ENCODE peak calls at places on chromosomes 13 and 19, in ten cellular contexts. One of them, this sample, is unnamed. For H3K36me3, the result is how much of the 10 kb centered on the place peaks cover.

GRCh38 chr13:59391696-59392095 is 772.0 kb downstream of the DIAPH3 start:
- DNase-seq in lower lobe of right lung: no peak
- DNase-seq in brain microvascular endothelial cell: peak
- DNase-seq in tibial artery: peak
- DNase-seq in CD8-positive, alpha-beta T cell: peak
- DNase-seq in left lung: peak
- DNase-seq in breast epithelium: no peak
- DNase-seq in ascending aorta: no peak
- DNase-seq in SK-N-SH: peak
- DNase-seq in heart left ventricle: peak
- DNase-seq in this sample: no peak

GRCh38 chr19:3981736-3982681 is 3.3 kb downstream of the EEF2 start:
- DNase-seq in lower lobe of right lung: no peak
- DNase-seq in brain microvascular endothelial cell: no peak
- DNase-seq in tibial artery: no peak
- DNase-seq in CD8-positive, alpha-beta T cell: no peak
- DNase-seq in left lung: no peak
- DNase-seq in breast epithelium: no peak
- DNase-seq in ascending aorta: no peak
- DNase-seq in SK-N-SH: peak
- DNase-seq in heart left ventricle: peak
- DNase-seq in this sample: no peak

GRCh38 chr13:99553033-99553432 is 51.8 kb downstream of the TM9SF2 start:
- DNase-seq in lower lobe of right lung: no peak
- DNase-seq in brain microvascular endothelial cell: no peak
- DNase-seq in tibial artery: no peak
- DNase-seq in CD8-positive, alpha-beta T cell: no peak
- DNase-seq in left lung: no peak
- DNase-seq in breast epithelium: no peak
- DNase-seq in ascending aorta: no peak
- DNase-seq in SK-N-SH: no peak
- DNase-seq in heart left ventricle: no peak
- DNase-seq in this sample: no peak

GRCh38 chr13:111319521-111319920 is 921 bp upstream of the TEX29 start:
- DNase-seq in lower lobe of right lung: no peak
- DNase-seq in brain microvascular endothelial cell: no peak
- DNase-seq in tibial artery: no peak
- DNase-seq in CD8-positive, alpha-beta T cell: no peak
- DNase-seq in left lung: no peak
- DNase-seq in breast epithelium: no peak
- DNase-seq in ascending aorta: peak
- DNase-seq in SK-N-SH: no peak
- DNase-seq in heart left ventricle: no peak
- DNase-seq in this sample: no peak

GRCh38 chr13:49586717-49587116 is 1.4 kb upstream of the RCBTB1 start:
- DNase-seq in lower lobe of right lung: no peak
- DNase-seq in brain microvascular endothelial cell: no peak
- DNase-seq in tibial artery: no peak
- DNase-seq in CD8-positive, alpha-beta T cell: no peak
- DNase-seq in left lung: no peak
- DNase-seq in breast epithelium: no peak
- DNase-seq in ascending aorta: no peak
- DNase-seq in SK-N-SH: no peak
- DNase-seq in heart left ventricle: no peak
- DNase-seq in this sample: no peak

GRCh38 chr13:50152655-50153309 is 137.5 kb downstream of the KCNRG start:
- DNase-seq in lower lobe of right lung: no peak
- DNase-seq in brain microvascular endothelial cell: no peak
- DNase-seq in tibial artery: no peak
- DNase-seq in CD8-positive, alpha-beta T cell: no peak
- DNase-seq in left lung: no peak
- DNase-seq in breast epithelium: no peak
- DNase-seq in ascending aorta: no peak
- DNase-seq in SK-N-SH: no peak
- DNase-seq in heart left ventricle: no peak
- DNase-seq in this sample: no peak

GRCh38 chr13:98171806-98172569 is 5.1 kb downstream of the RNF113B start:
- DNase-seq in lower lobe of right lung: no peak
- DNase-seq in brain microvascular endothelial cell: peak
- DNase-seq in tibial artery: peak
- DNase-seq in CD8-positive, alpha-beta T cell: no peak
- DNase-seq in left lung: peak
- DNase-seq in breast epithelium: no peak
- DNase-seq in ascending aorta: no peak
- DNase-seq in SK-N-SH: peak
- DNase-seq in heart left ventricle: peak
- DNase-seq in this sample: no peak

GRCh38 chr19:35718345-35719041 is 690 bp downstream of the KMT2B start:
- DNase-seq in lower lobe of right lung: peak
- DNase-seq in brain microvascular endothelial cell: no peak
- DNase-seq in tibial artery: no peak
- DNase-seq in CD8-positive, alpha-beta T cell: peak
- DNase-seq in left lung: peak
- DNase-seq in breast epithelium: no peak
- DNase-seq in ascending aorta: peak
- DNase-seq in SK-N-SH: peak
- DNase-seq in heart left ventricle: no peak
- DNase-seq in this sample: peak

GRCh38 chr13:105702441-105702840 is 833.0 kb downstream of the EFNB2 start:
- DNase-seq in lower lobe of right lung: no peak
- DNase-seq in brain microvascular endothelial cell: no peak
- DNase-seq in tibial artery: no peak
- DNase-seq in CD8-positive, alpha-beta T cell: no peak
- DNase-seq in left lung: no peak
- DNase-seq in breast epithelium: no peak
- DNase-seq in ascending aorta: no peak
- DNase-seq in SK-N-SH: no peak
- DNase-seq in heart left ventricle: no peak
- DNase-seq in this sample: no peak

GRCh38 chr13:41019027-41019487 is at the start of gene ELF1:
- DNase-seq in lower lobe of right lung: peak
- DNase-seq in brain microvascular endothelial cell: peak
- DNase-seq in tibial artery: peak
- DNase-seq in CD8-positive, alpha-beta T cell: peak
- DNase-seq in left lung: peak
- DNase-seq in breast epithelium: no peak
- DNase-seq in ascending aorta: peak
- DNase-seq in SK-N-SH: no peak
- DNase-seq in heart left ventricle: peak
- DNase-seq in this sample: no peak

GRCh38 chr19:4425531-4425930 is 23.1 kb downstream of the CHAF1A start:
- DNase-seq in lower lobe of right lung: no peak
- DNase-seq in brain microvascular endothelial cell: peak
- DNase-seq in tibial artery: no peak
- DNase-seq in CD8-positive, alpha-beta T cell: no peak
- DNase-seq in left lung: no peak
- DNase-seq in breast epithelium: no peak
- DNase-seq in ascending aorta: no peak
- DNase-seq in SK-N-SH: no peak
- DNase-seq in heart left ventricle: no peak
- DNase-seq in this sample: no peak

GRCh38 chr13:51935326-51936171 is 73.8 kb downstream of the CCDC70 start:
- DNase-seq in lower lobe of right lung: no peak
- DNase-seq in brain microvascular endothelial cell: no peak
- DNase-seq in tibial artery: no peak
- DNase-seq in CD8-positive, alpha-beta T cell: no peak
- DNase-seq in left lung: no peak
- DNase-seq in breast epithelium: no peak
- DNase-seq in ascending aorta: no peak
- DNase-seq in SK-N-SH: peak
- DNase-seq in heart left ventricle: no peak
- DNase-seq in this sample: no peak

GRCh38 chr13:110561335-110562033 is at the start of gene RAB20:
- DNase-seq in lower lobe of right lung: peak
- DNase-seq in brain microvascular endothelial cell: peak
- DNase-seq in tibial artery: peak
- DNase-seq in CD8-positive, alpha-beta T cell: peak
- DNase-seq in left lung: peak
- DNase-seq in breast epithelium: peak
- DNase-seq in ascending aorta: peak
- DNase-seq in SK-N-SH: peak
- DNase-seq in heart left ventricle: peak
- DNase-seq in this sample: peak

GRCh38 chr13:27476943-27477681 is 26.7 kb upstream of the MTIF3 start:
- DNase-seq in lower lobe of right lung: no peak
- DNase-seq in brain microvascular endothelial cell: peak
- DNase-seq in tibial artery: no peak
- DNase-seq in CD8-positive, alpha-beta T cell: no peak
- DNase-seq in left lung: no peak
- DNase-seq in breast epithelium: peak
- DNase-seq in ascending aorta: no peak
- DNase-seq in SK-N-SH: no peak
- DNase-seq in heart left ventricle: no peak
- DNase-seq in this sample: no peak
- TF ChIP-seq CTCF in lower lobe of right lung: no peak
- TF ChIP-seq CTCF in brain microvascular endothelial cell: peak
- TF ChIP-seq CTCF in tibial artery: no peak
- TF ChIP-seq CTCF in CD8-positive, alpha-beta T cell: no peak
- TF ChIP-seq CTCF in left lung: no peak
- TF ChIP-seq CTCF in breast epithelium: no peak
- TF ChIP-seq CTCF in ascending aorta: no peak
- TF ChIP-seq CTCF in SK-N-SH: no peak
- TF ChIP-seq CTCF in heart left ventricle: no peak
- TF ChIP-seq CTCF in this sample: no peak

GRCh38 chr13:114088234-114088633 is 44.2 kb downstream of the RASA3 start:
- DNase-seq in lower lobe of right lung: no peak
- DNase-seq in brain microvascular endothelial cell: no peak
- DNase-seq in tibial artery: no peak
- DNase-seq in CD8-positive, alpha-beta T cell: no peak
- DNase-seq in left lung: no peak
- DNase-seq in breast epithelium: peak
- DNase-seq in ascending aorta: no peak
- DNase-seq in SK-N-SH: no peak
- DNase-seq in heart left ventricle: no peak
- DNase-seq in this sample: no peak

GRCh38 chr13:114089751-114090400 is 42.5 kb downstream of the RASA3 start:
- DNase-seq in lower lobe of right lung: no peak
- DNase-seq in brain microvascular endothelial cell: no peak
- DNase-seq in tibial artery: no peak
- DNase-seq in CD8-positive, alpha-beta T cell: no peak
- DNase-seq in left lung: peak
- DNase-seq in breast epithelium: peak
- DNase-seq in ascending aorta: no peak
- DNase-seq in SK-N-SH: no peak
- DNase-seq in heart left ventricle: no peak
- DNase-seq in this sample: peak

GRCh38 chr13:114087430-114087829 is 45.0 kb downstream of the RASA3 start:
- DNase-seq in lower lobe of right lung: no peak
- DNase-seq in brain microvascular endothelial cell: no peak
- DNase-seq in tibial artery: no peak
- DNase-seq in CD8-positive, alpha-beta T cell: no peak
- DNase-seq in left lung: no peak
- DNase-seq in breast epithelium: peak
- DNase-seq in ascending aorta: peak
- DNase-seq in SK-N-SH: no peak
- DNase-seq in heart left ventricle: peak
- DNase-seq in this sample: peak

GRCh38 chr13:114089341-114089740 is 43.1 kb downstream of the RASA3 start:
- DNase-seq in lower lobe of right lung: no peak
- DNase-seq in brain microvascular endothelial cell: no peak
- DNase-seq in tibial artery: no peak
- DNase-seq in CD8-positive, alpha-beta T cell: no peak
- DNase-seq in left lung: peak
- DNase-seq in breast epithelium: no peak
- DNase-seq in ascending aorta: no peak
- DNase-seq in SK-N-SH: no peak
- DNase-seq in heart left ventricle: no peak
- DNase-seq in this sample: peak

GRCh38 chr13:114088863-114089262 is 43.6 kb downstream of the RASA3 start:
- DNase-seq in lower lobe of right lung: no peak
- DNase-seq in brain microvascular endothelial cell: no peak
- DNase-seq in tibial artery: no peak
- DNase-seq in CD8-positive, alpha-beta T cell: no peak
- DNase-seq in left lung: no peak
- DNase-seq in breast epithelium: peak
- DNase-seq in ascending aorta: peak
- DNase-seq in SK-N-SH: no peak
- DNase-seq in heart left ventricle: no peak
- DNase-seq in this sample: no peak
- H3K36me3 ChIP-seq in lower lobe of right lung: under half
- H3K36me3 ChIP-seq in brain microvascular endothelial cell: under half
- H3K36me3 ChIP-seq in tibial artery: under half
- H3K36me3 ChIP-seq in CD8-positive, alpha-beta T cell: under half
- H3K36me3 ChIP-seq in left lung: under half
- H3K36me3 ChIP-seq in breast epithelium: under half
- H3K36me3 ChIP-seq in ascending aorta: under half
- H3K36me3 ChIP-seq in SK-N-SH: under half
- H3K36me3 ChIP-seq in heart left ventricle: under half
- H3K36me3 ChIP-seq in this sample: under half

GRCh38 chr13:30826911-30827577 is 79.0 kb upstream of the MEDAG start:
- DNase-seq in lower lobe of right lung: no peak
- DNase-seq in brain microvascular endothelial cell: no peak
- DNase-seq in tibial artery: no peak
- DNase-seq in CD8-positive, alpha-beta T cell: no peak
- DNase-seq in left lung: no peak
- DNase-seq in breast epithelium: no peak
- DNase-seq in ascending aorta: no peak
- DNase-seq in SK-N-SH: no peak
- DNase-seq in heart left ventricle: no peak
- DNase-seq in this sample: no peak

GRCh38 chr13:30827578-30827925 is 78.5 kb upstream of the MEDAG start:
- DNase-seq in lower lobe of right lung: no peak
- DNase-seq in brain microvascular endothelial cell: no peak
- DNase-seq in tibial artery: no peak
- DNase-seq in CD8-positive, alpha-beta T cell: no peak
- DNase-seq in left lung: no peak
- DNase-seq in breast epithelium: no peak
- DNase-seq in ascending aorta: no peak
- DNase-seq in SK-N-SH: no peak
- DNase-seq in heart left ventricle: no peak
- DNase-seq in this sample: no peak

GRCh38 chr13:30821421-30821820 is 84.7 kb upstream of the MEDAG start:
- DNase-seq in lower lobe of right lung: no peak
- DNase-seq in brain microvascular endothelial cell: no peak
- DNase-seq in tibial artery: no peak
- DNase-seq in CD8-positive, alpha-beta T cell: no peak
- DNase-seq in left lung: no peak
- DNase-seq in breast epithelium: no peak
- DNase-seq in ascending aorta: no peak
- DNase-seq in SK-N-SH: no peak
- DNase-seq in heart left ventricle: no peak
- DNase-seq in this sample: no peak

GRCh38 chr13:30829145-30829544 is 76.9 kb upstream of the MEDAG start:
- DNase-seq in lower lobe of right lung: no peak
- DNase-seq in brain microvascular endothelial cell: peak
- DNase-seq in tibial artery: no peak
- DNase-seq in CD8-positive, alpha-beta T cell: no peak
- DNase-seq in left lung: no peak
- DNase-seq in breast epithelium: no peak
- DNase-seq in ascending aorta: no peak
- DNase-seq in SK-N-SH: no peak
- DNase-seq in heart left ventricle: no peak
- DNase-seq in this sample: peak

GRCh38 chr13:30824651-30825050 is 81.4 kb upstream of the MEDAG start:
- DNase-seq in lower lobe of right lung: no peak
- DNase-seq in brain microvascular endothelial cell: no peak
- DNase-seq in tibial artery: no peak
- DNase-seq in CD8-positive, alpha-beta T cell: no peak
- DNase-seq in left lung: no peak
- DNase-seq in breast epithelium: no peak
- DNase-seq in ascending aorta: no peak
- DNase-seq in SK-N-SH: no peak
- DNase-seq in heart left ventricle: no peak
- DNase-seq in this sample: no peak
- H3K4me3 ChIP-seq in lower lobe of right lung: no peak
- H3K4me3 ChIP-seq in brain microvascular endothelial cell: no peak
- H3K4me3 ChIP-seq in tibial artery: no peak
- H3K4me3 ChIP-seq in CD8-positive, alpha-beta T cell: no peak
- H3K4me3 ChIP-seq in left lung: no peak
- H3K4me3 ChIP-seq in breast epithelium: no peak
- H3K4me3 ChIP-seq in ascending aorta: no peak
- H3K4me3 ChIP-seq in SK-N-SH: no peak
- H3K4me3 ChIP-seq in heart left ventricle: no peak
- H3K4me3 ChIP-seq in this sample: no peak

GRCh38 chr19:55088543-55089265 is 13.0 kb downstream of the EPS8L1 start:
- DNase-seq in lower lobe of right lung: peak
- DNase-seq in brain microvascular endothelial cell: peak
- DNase-seq in tibial artery: peak
- DNase-seq in CD8-positive, alpha-beta T cell: peak
- DNase-seq in left lung: no peak
- DNase-seq in breast epithelium: peak
- DNase-seq in ascending aorta: peak
- DNase-seq in SK-N-SH: peak
- DNase-seq in heart left ventricle: no peak
- DNase-seq in this sample: peak
- TF ChIP-seq CTCF in lower lobe of right lung: peak
- TF ChIP-seq CTCF in brain microvascular endothelial cell: peak
- TF ChIP-seq CTCF in tibial artery: peak
- TF ChIP-seq CTCF in CD8-positive, alpha-beta T cell: peak
- TF ChIP-seq CTCF in left lung: peak
- TF ChIP-seq CTCF in breast epithelium: peak
- TF ChIP-seq CTCF in ascending aorta: peak
- TF ChIP-seq CTCF in SK-N-SH: peak
- TF ChIP-seq CTCF in heart left ventricle: peak
- TF ChIP-seq CTCF in this sample: peak